ENCODE peak calls at places on chromosomes 4 and X, in six cellular contexts. One of them, this sample, is unnamed.

GRCh38 chrX:9184231-9184630 is 150.3 kb upstream of the FAM9B start:
- DNase-seq in neural crest cell: no peak
- DNase-seq in effector CD4-positive, alpha-beta T cell: no peak
- DNase-seq in activated T-helper 1 cell treated with Interleukin-2 at 50 U/mL for 16 hours: no peak
- DNase-seq in germinal center: no peak
- DNase-seq in stimulated activated CD4-positive, alpha-beta T cell treated with anti-CD3 and anti-CD28 coated beads, Interleukin-2, amount 100 ng/mL, for 48 hours: no peak
- DNase-seq in this sample: no peak

GRCh38 chr4:6749340-6750171 is 33.0 kb upstream of the KIAA0232 start:
- DNase-seq in germinal center: no peak
- DNase-seq in effector CD4-positive, alpha-beta T cell: no peak
- DNase-seq in neural crest cell: no peak
- DNase-seq in activated T-helper 1 cell treated with Interleukin-2 at 50 U/mL for 16 hours: no peak
- DNase-seq in stimulated activated CD4-positive, alpha-beta T cell treated with anti-CD3 and anti-CD28 coated beads, Interleukin-2, amount 100 ng/mL, for 48 hours: no peak
- DNase-seq in this sample: no peak

GRCh38 chr4:108432418-108432817 is 188.0 kb upstream of the RPL34 start:
- DNase-seq in activated T-helper 1 cell treated with Interleukin-2 at 50 U/mL for 16 hours: no peak
- DNase-seq in germinal center: no peak
- DNase-seq in effector CD4-positive, alpha-beta T cell: no peak
- DNase-seq in neural crest cell: no peak
- DNase-seq in stimulated activated CD4-positive, alpha-beta T cell treated with anti-CD3 and anti-CD28 coated beads, Interleukin-2, amount 100 ng/mL, for 48 hours: no peak
- DNase-seq in this sample: no peak

GRCh38 chr4:15147709-15148651 is 145.7 kb downstream of the CPEB2 start:
- DNase-seq in germinal center: no peak
- DNase-seq in activated T-helper 1 cell treated with Interleukin-2 at 50 U/mL for 16 hours: no peak
- DNase-seq in effector CD4-positive, alpha-beta T cell: no peak
- DNase-seq in stimulated activated CD4-positive, alpha-beta T cell treated with anti-CD3 and anti-CD28 coated beads, Interleukin-2, amount 100 ng/mL, for 48 hours: no peak
- DNase-seq in neural crest cell: no peak
- DNase-seq in this sample: peak

GRCh38 chr4:118772149-118773081 is 63.5 kb downstream of the SEC24D start:
- DNase-seq in activated T-helper 1 cell treated with Interleukin-2 at 50 U/mL for 16 hours: no peak
- DNase-seq in germinal center: peak
- DNase-seq in effector CD4-positive, alpha-beta T cell: no peak
- DNase-seq in neural crest cell: no peak
- DNase-seq in stimulated activated CD4-positive, alpha-beta T cell treated with anti-CD3 and anti-CD28 coated beads, Interleukin-2, amount 100 ng/mL, for 48 hours: no peak
- DNase-seq in this sample: peak

GRCh38 chr4:181959121-181959520 is 284.1 kb upstream of the TENM3 start:
- DNase-seq in stimulated activated CD4-positive, alpha-beta T cell treated with anti-CD3 and anti-CD28 coated beads, Interleukin-2, amount 100 ng/mL, for 48 hours: no peak
- DNase-seq in activated T-helper 1 cell treated with Interleukin-2 at 50 U/mL for 16 hours: no peak
- DNase-seq in neural crest cell: no peak
- DNase-seq in effector CD4-positive, alpha-beta T cell: no peak
- DNase-seq in germinal center: no peak
- DNase-seq in this sample: peak

GRCh38 chr4:143411527-143412480 is 75.1 kb downstream of the GAB1 start:
- DNase-seq in stimulated activated CD4-positive, alpha-beta T cell treated with anti-CD3 and anti-CD28 coated beads, Interleukin-2, amount 100 ng/mL, for 48 hours: no peak
- DNase-seq in activated T-helper 1 cell treated with Interleukin-2 at 50 U/mL for 16 hours: no peak
- DNase-seq in germinal center: no peak
- DNase-seq in neural crest cell: no peak
- DNase-seq in effector CD4-positive, alpha-beta T cell: no peak
- DNase-seq in this sample: no peak

GRCh38 chr4:183118585-183118984 is 19.5 kb downstream of the WWC2 start:
- DNase-seq in neural crest cell: no peak
- DNase-seq in activated T-helper 1 cell treated with Interleukin-2 at 50 U/mL for 16 hours: no peak
- DNase-seq in germinal center: no peak
- DNase-seq in effector CD4-positive, alpha-beta T cell: no peak
- DNase-seq in stimulated activated CD4-positive, alpha-beta T cell treated with anti-CD3 and anti-CD28 coated beads, Interleukin-2, amount 100 ng/mL, for 48 hours: no peak
- DNase-seq in this sample: no peak

This sample was measured in BE2C.